ENCODE peak calls at places on chromosomes 1 and 21, in seven cellular contexts. T, N, M, P, B, H and D are unnamed samples.

GRCh38 chr1:204320413-204320812 is 39.3 kb downstream of the PLEKHA6 start:
- DNase-seq in P (no peak), B (peak), M (no peak), N (no peak), T (no peak), H (no peak), D (no peak)

GRCh38 chr1:14968251-14968812 is 185.2 kb upstream of the TMEM51 start:
- DNase-seq in P (no peak), B (peak), T (no peak), M (peak), N (no peak), H (no peak), D (peak)

GRCh38 chr1:245694476-245695195 is 539.9 kb downstream of the KIF26B start:
- DNase-seq in B (no peak), M (no peak), T (no peak), P (no peak), H (no peak), N (no peak), D (no peak)

GRCh38 chr1:12173631-12174121 is 6.9 kb downstream of the TNFRSF1B start:
- DNase-seq in B (no peak), T (peak), H (no peak), N (peak), P (peak), M (peak), D (no peak)

GRCh38 chr1:99004270-99005141 is at the start of gene PLPPR5:
- DNase-seq in B (no peak), M (peak), H (no peak), N (peak), T (no peak), P (no peak), D (no peak)

GRCh38 chr1:184465489-184466146 is 78.8 kb downstream of the C1orf21 start:
- DNase-seq in P (no peak), N (no peak), B (no peak), T (no peak), M (no peak), H (no peak), D (no peak)

GRCh38 chr1:97806996-97807395 is 113.8 kb downstream of the DPYD start:
- DNase-seq in N (no peak), B (no peak), T (no peak), P (no peak), H (no peak), M (no peak), D (no peak)

GRCh38 chr1:173475564-173476196 is 1.5 kb upstream of the PRDX6 start:
- DNase-seq in T (no peak), H (no peak), M (no peak), B (peak), P (no peak), N (peak), D (no peak)

GRCh38 chr1:81848880-81849500 is 48.3 kb downstream of the ADGRL2 start:
- DNase-seq in T (no peak), P (no peak), M (no peak), H (no peak), N (no peak), B (no peak), D (no peak)

GRCh38 chr1:15178571-15179484 is 25.3 kb downstream of the TMEM51 start:
- DNase-seq in N (no peak), B (peak), P (no peak), M (no peak), T (no peak), H (no peak), D (no peak)

GRCh38 chr1:55235722-55236121 is 20.6 kb upstream of the USP24 start:
- DNase-seq in B (peak), M (no peak), P (no peak), N (no peak), H (no peak), T (no peak), D (no peak)

GRCh38 chr1:119902775-119903442 is 6.6 kb upstream of the ADAM30 start:
- DNase-seq in M (no peak), T (no peak), H (no peak), B (no peak), P (no peak), N (no peak), D (no peak)

GRCh38 chr21:44303490-44303981 is 3.7 kb downstream of the PFKL start:
- DNase-seq in T (peak), M (no peak), P (no peak), N (no peak), H (no peak), B (no peak), D (no peak)

GRCh38 chr1:166721145-166721544 is 118.1 kb upstream of the POGK start:
- DNase-seq in H (no peak), M (no peak), B (no peak), P (no peak), T (no peak), N (no peak), D (no peak)

GRCh38 chr1:117753652-117754051 is 147.8 kb downstream of the TENT5C start:
- DNase-seq in N (no peak), T (no peak), B (peak), M (no peak), P (no peak), H (no peak), D (no peak)

GRCh38 chr1:1080122-1080753 is 6.1 kb upstream of the RNF223 start:
- DNase-seq in H (no peak), M (peak), P (no peak), T (peak), B (peak), N (no peak), D (no peak)

GRCh38 chr21:37414292-37415253 is 48.0 kb downstream of the DYRK1A start:
- DNase-seq in T (no peak), M (no peak), N (no peak), B (no peak), P (no peak), H (no peak), D (no peak)

GRCh38 chr1:110460253-110461220 is 9.6 kb downstream of the PROK1 start:
- DNase-seq in T (peak), H (peak), P (peak), N (peak), M (peak), B (peak), D (peak)

GRCh38 chr1:8202182-8202905 is 115.6 kb upstream of the SLC45A1 start:
- DNase-seq in P (no peak), M (peak), N (no peak), T (peak), H (no peak), B (peak), D (peak)

GRCh38 chr1:228979325-228979699 is 244.0 kb downstream of the RHOU start:
- DNase-seq in H (no peak), N (no peak), P (no peak), T (no peak), M (no peak), B (no peak), D (peak)

GRCh38 chr21:36297938-36298572 is 21.9 kb upstream of the MORC3 start:
- DNase-seq in B (peak), M (peak), N (peak), T (peak), P (peak), H (peak), D (peak)

GRCh38 chr1:172109357-172109756 is 268.1 kb downstream of the DNM3 start:
- DNase-seq in B (no peak), H (no peak), M (no peak), N (no peak), P (no peak), T (no peak), D (no peak)

GRCh38 chr21:39030127-39030884 is 152.9 kb downstream of the PSMG1 start:
- DNase-seq in N (no peak), M (no peak), P (no peak), B (no peak), T (no peak), H (no peak), D (no peak)